ENCODE peak calls at places on chromosomes 13 and 19, in nine cellular contexts. B is AG04450, G is cardiac muscle cell, O is GM23248, K is ovary, A is prostate gland, W is GM23338, D is left lung, L is H1. R is an unnamed sample.

GRCh38 chr19:4094761-4095487 is 28.2 kb upstream of the ZBTB7A start:
- DNase-seq in B (no peak), G (no peak), O (no peak), K (no peak), A (peak; percentile 28), W (no peak), D (no peak), L (no peak), R (no peak)

GRCh38 chr13:109074436-109074835 is 445.0 kb downstream of the MYO16 start:
- DNase-seq in B (no peak), G (no peak), O (no peak), K (no peak), A (no peak), W (no peak), D (no peak), L (no peak), R (no peak)

GRCh38 chr19:39951686-39952085 is 17.3 kb upstream of the FCGBP start:
- DNase-seq in B (no peak), G (no peak), O (peak; percentile 68), K (no peak), A (no peak), W (no peak), D (no peak), L (no peak), R (no peak)

GRCh38 chr19:56141416-56141992 is 417 bp downstream of the ZNF444 start:
- DNase-seq in B (no peak), G (peak; percentile 21), O (peak; percentile 59), K (no peak), A (no peak), W (peak; percentile 55), D (no peak), L (peak; percentile 60), R (no peak)

GRCh38 chr19:46746281-46746965 is at the start of gene STRN4:
- DNase-seq in B (no peak), G (peak; percentile 75), O (peak; percentile 90), K (peak; percentile 71), A (no peak), W (peak; percentile 64), D (no peak), L (peak; percentile 67), R (no peak)

GRCh38 chr13:42370229-42370628 is 98.3 kb downstream of the AKAP11 start:
- DNase-seq in B (no peak), G (no peak), O (no peak), K (no peak), A (no peak), W (no peak), D (no peak), L (no peak), R (no peak)

GRCh38 chr13:100530645-100531044 is 57.9 kb downstream of the GGACT start:
- DNase-seq in B (no peak), G (no peak), O (peak; percentile 36), K (no peak), A (no peak), W (no peak), D (no peak), L (peak; percentile 47), R (peak; percentile 67)

GRCh38 chr13:31236211-31236786 is 36.5 kb downstream of the B3GLCT start:
- DNase-seq in B (peak; percentile 15), G (peak; percentile 40), O (peak; percentile 75), K (no peak), A (no peak), W (peak; percentile 74), D (no peak), L (no peak), R (no peak)

GRCh38 chr19:15251010-15251748 is 18.9 kb upstream of the EPHX3 start:
- DNase-seq in B (peak; percentile 20), G (no peak), O (peak; percentile 81), K (peak; percentile 50), A (no peak), W (no peak), D (no peak), L (no peak), R (peak; percentile 88)

GRCh38 chr13:110127986-110128511 is 178.9 kb downstream of the COL4A1 start:
- DNase-seq in B (no peak), G (no peak), O (peak; percentile 48), K (no peak), A (no peak), W (no peak), D (no peak), L (no peak), R (no peak)

GRCh38 chr13:92716749-92717148 is 509.9 kb upstream of the GPC6 start:
- DNase-seq in B (no peak), G (no peak), O (peak; percentile 39), K (no peak), A (no peak), W (peak; percentile 30), D (no peak), L (no peak), R (no peak)

GRCh38 chr13:23506821-23507210 is 63.4 kb upstream of the TNFRSF19 start:
- DNase-seq in B (peak; percentile 62), G (peak; percentile 33), O (peak; percentile 81), K (no peak), A (no peak), W (no peak), D (no peak), L (no peak), R (no peak)

GRCh38 chr13:37148501-37148900 is 43.0 kb upstream of the CSNK1A1L start:
- DNase-seq in B (no peak), G (no peak), O (no peak), K (no peak), A (no peak), W (no peak), D (no peak), L (no peak), R (no peak)

GRCh38 chr19:28314771-28315170 is 898.2 kb downstream of the UQCRFS1 start:
- DNase-seq in B (no peak), G (no peak), O (peak; percentile 24), K (no peak), A (no peak), W (no peak), D (no peak), L (no peak), R (no peak)

GRCh38 chr13:48680756-48681392 is 27.1 kb downstream of the CYSLTR2 start:
- DNase-seq in B (no peak), G (no peak), O (no peak), K (no peak), A (no peak), W (no peak), D (no peak), L (no peak), R (no peak)

GRCh38 chr19:5988520-5989387 is 10.8 kb upstream of the RANBP3 start:
- DNase-seq in B (no peak), G (peak; percentile 47), O (no peak), K (no peak), A (no peak), W (no peak), D (no peak), L (no peak), R (no peak)

DNA sequence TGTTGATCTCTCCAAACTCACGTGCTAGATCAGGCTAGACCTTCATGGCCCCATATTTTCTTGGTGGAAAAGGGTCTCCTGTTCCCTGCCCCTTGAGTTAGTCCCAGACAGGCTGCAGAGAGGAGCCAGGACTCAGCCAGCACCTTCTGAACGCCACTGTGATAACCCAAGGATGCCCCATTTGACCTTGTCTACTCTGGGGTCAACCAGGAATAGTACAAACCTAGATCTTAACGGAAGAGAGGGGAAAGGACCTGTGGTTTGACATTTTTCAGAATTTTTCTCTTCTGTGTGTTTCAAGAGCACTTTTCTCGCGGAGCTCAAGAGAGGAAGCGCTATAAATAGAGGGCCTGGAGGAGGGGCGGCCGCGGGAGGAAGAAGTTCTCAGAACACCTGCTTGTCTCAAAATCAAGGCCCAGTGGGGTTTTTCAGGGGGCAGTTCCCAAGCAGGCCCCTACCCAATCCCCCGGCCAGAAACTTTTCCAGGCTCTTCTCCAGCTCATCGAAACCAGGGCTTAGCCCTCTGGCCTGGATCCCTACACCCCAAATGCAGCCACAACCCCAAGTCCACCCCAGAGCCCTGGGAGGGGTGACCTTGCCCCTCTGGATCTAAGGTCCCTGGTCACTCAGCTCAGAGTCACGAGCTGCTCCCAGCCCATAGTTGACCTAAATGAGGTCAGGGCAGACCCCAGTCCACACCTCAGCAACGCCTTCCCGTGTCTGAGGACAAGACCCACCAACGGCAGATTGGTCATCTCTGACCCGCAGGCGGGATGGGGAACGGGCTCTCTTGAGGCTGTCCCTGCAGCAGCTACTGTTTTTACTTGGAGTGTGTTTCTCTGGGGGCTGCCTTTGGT is 75.6 kb upstream of the TM9SF2 start:
- DNase-seq in B (no peak), G (peak; percentile 46), O (no peak), K (no peak), A (no peak), W (no peak), D (peak; percentile 68), L (no peak), R (no peak)
- H3K27me3 ChIP-seq in B (peaks cover 20% of the 10 kb centered on the region), G (no peaks in the 10 kb centered on the region), O (peaks cover 24% of the 10 kb centered on the region), K (no peaks in the 10 kb centered on the region), A (no peaks in the 10 kb centered on the region), W (no peaks in the 10 kb centered on the region), D (no peaks in the 10 kb centered on the region), L (no peaks in the 10 kb centered on the region), R (no peaks in the 10 kb centered on the region)

DNA sequence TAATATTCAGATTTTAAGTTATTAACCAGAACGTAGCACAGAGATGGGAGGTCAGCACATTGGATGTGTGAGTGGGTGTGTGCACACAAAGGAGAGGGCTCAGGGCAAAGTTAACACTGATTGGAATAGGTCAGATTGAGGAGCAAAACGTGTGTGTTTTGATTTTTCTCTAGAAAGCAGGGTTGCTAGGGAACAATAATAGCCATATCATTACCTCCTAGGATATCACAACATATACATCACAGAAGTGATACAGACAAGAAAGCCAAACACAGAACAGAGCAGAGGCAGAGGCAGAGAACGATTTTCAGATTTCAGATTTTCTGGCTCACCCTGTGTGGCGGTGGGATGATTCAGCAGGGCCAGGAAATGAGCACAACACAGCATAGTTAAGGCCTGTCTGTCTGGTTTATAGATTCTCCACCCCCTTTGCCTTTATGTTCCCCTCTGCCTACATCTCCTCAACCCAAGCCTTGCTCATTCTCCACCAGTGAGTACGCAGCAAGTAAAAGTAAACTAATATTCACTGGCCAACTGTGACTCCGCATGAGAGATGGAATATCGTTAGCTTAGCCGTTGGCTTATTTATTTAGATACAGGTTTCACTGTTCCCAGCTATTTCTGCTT is 182.6 kb upstream of the TSC22D1 start:
- DNase-seq in B (peak; percentile 87), G (no peak), O (peak; percentile 91), K (no peak), A (peak; percentile 15), W (no peak), D (no peak), L (no peak), R (no peak)
- H3K27ac ChIP-seq in B (peak overlapping the region; percentile 84), G (no peak overlapping the region), O (peak overlapping the region; percentile 75), K (no peak overlapping the region), A (peak overlapping the region; percentile 86), W (no peak overlapping the region), D (no peak overlapping the region), L (no peak overlapping the region), R (no peak overlapping the region)

DNA sequence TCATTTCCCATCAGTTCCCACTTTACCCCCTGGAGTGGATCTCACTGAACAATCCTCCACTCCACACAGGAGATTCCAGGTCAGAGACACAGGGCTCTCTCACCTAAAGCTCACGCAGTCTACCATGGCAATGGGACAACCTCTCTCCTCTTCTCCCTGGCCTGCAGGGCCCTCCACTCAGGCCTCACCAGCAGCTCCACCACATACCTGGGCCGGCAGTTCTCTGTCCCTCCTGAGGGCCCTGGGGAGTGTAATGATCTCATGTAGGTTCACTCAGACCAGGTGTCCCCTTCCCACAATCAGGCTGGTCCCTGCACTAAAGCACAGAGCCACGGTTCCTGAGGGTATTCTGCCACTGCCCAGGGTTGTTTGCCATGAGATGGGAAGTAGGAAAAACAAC is 15.6 kb downstream of the CEACAM3 start:
- DNase-seq in B (no peak), G (no peak), O (no peak), K (no peak), A (no peak), W (no peak), D (no peak), L (no peak), R (no peak)
- H3K27me3 ChIP-seq in B (no peaks in the 10 kb centered on the region), G (no peaks in the 10 kb centered on the region), O (no peaks in the 10 kb centered on the region), K (no peaks in the 10 kb centered on the region), A (no peaks in the 10 kb centered on the region), W (no peaks in the 10 kb centered on the region), D (no peaks in the 10 kb centered on the region), L (no peaks in the 10 kb centered on the region), R (peaks cover 41% of the 10 kb centered on the region)

GRCh38 chr19:29442094-29442493 is 83.7 kb upstream of the VSTM2B start:
- DNase-seq in B (no peak), G (no peak), O (no peak), K (no peak), A (no peak), W (no peak), D (no peak), L (no peak), R (no peak)
- H3K27ac ChIP-seq in B (no peak overlapping the region), G (no peak overlapping the region), O (no peak overlapping the region), K (no peak overlapping the region), A (no peak overlapping the region), W (no peak overlapping the region), D (no peak overlapping the region), L (no peak overlapping the region), R (no peak overlapping the region)

R was measured in tibial artery.